ENCODE peak calls at places on chromosomes 2 and 18, in five cellular contexts. One of them, this sample, is unnamed.

GRCh38 chr18:3451166-3451988 is 1.4 kb downstream of the TGIF1 start:
- DNase-seq in A549: peak; percentile 86
- DNase-seq in HepG2: peak; percentile 80
- DNase-seq in K562: peak; percentile 89
- DNase-seq in GM12878: no peak
- DNase-seq in this sample: peak; percentile 83

GRCh38 chr2:190450363-190450762 is 42.2 kb downstream of the MFSD6 start:
- DNase-seq in GM12878: no peak
- DNase-seq in A549: no peak
- DNase-seq in HepG2: no peak
- DNase-seq in K562: no peak
- DNase-seq in this sample: no peak

GRCh38 chr18:54150226-54150625 is 74.2 kb downstream of the MBD2 start:
- DNase-seq in K562: no peak
- DNase-seq in GM12878: no peak
- DNase-seq in HepG2: no peak
- DNase-seq in A549: no peak
- DNase-seq in this sample: no peak

GRCh38 chr2:59276033-59276432 is 1034.9 kb upstream of the FANCL start:
- DNase-seq in A549: peak; percentile 14
- DNase-seq in K562: peak; percentile 8
- DNase-seq in GM12878: no peak
- DNase-seq in HepG2: no peak
- DNase-seq in this sample: peak; percentile 65

GRCh38 chr2:3423492-3424170 is 44.1 kb downstream of the TRAPPC12 start:
- DNase-seq in A549: peak; percentile 63
- DNase-seq in GM12878: peak; percentile 8
- DNase-seq in HepG2: peak; percentile 83
- DNase-seq in K562: peak; percentile 77
- DNase-seq in this sample: peak; percentile 98

GRCh38 chr18:70985948-70986347 is 697.1 kb downstream of the SOCS6 start:
- DNase-seq in K562: no peak
- DNase-seq in HepG2: no peak
- DNase-seq in A549: no peak
- DNase-seq in GM12878: no peak
- DNase-seq in this sample: no peak

GRCh38 chr2:172081248-172082022 is 3.9 kb upstream of the DLX1 start:
- DNase-seq in HepG2: no peak
- DNase-seq in A549: no peak
- DNase-seq in GM12878: no peak
- DNase-seq in K562: no peak
- DNase-seq in this sample: no peak

GRCh38 chr2:238242731-238243495 is 3.1 kb upstream of the HES6 start:
- DNase-seq in HepG2: peak; percentile 70
- DNase-seq in A549: no peak
- DNase-seq in K562: no peak
- DNase-seq in GM12878: no peak
- DNase-seq in this sample: no peak

GRCh38 chr2:229173810-229174359 is 97.2 kb downstream of the PID1 start:
- DNase-seq in A549: no peak
- DNase-seq in HepG2: no peak
- DNase-seq in GM12878: no peak
- DNase-seq in K562: no peak
- DNase-seq in this sample: no peak

GRCh38 chr18:56825312-56825711 is 174.2 kb downstream of the WDR7 start:
- DNase-seq in HepG2: no peak
- DNase-seq in GM12878: no peak
- DNase-seq in A549: no peak
- DNase-seq in K562: no peak
- DNase-seq in this sample: no peak

GRCh38 chr2:86249843-86250402 is 50.7 kb downstream of the MRPL35 start:
- DNase-seq in K562: no peak
- DNase-seq in GM12878: peak; percentile 52
- DNase-seq in HepG2: peak; percentile 25
- DNase-seq in A549: peak; percentile 62
- DNase-seq in this sample: no peak

GRCh38 chr2:240139011-240139441 is 1.4 kb downstream of the OTOS start:
- DNase-seq in K562: no peak
- DNase-seq in HepG2: no peak
- DNase-seq in A549: no peak
- DNase-seq in GM12878: no peak
- DNase-seq in this sample: no peak
- TF ChIP-seq HDAC2 in K562: no peak
- TF ChIP-seq HDAC2 in HepG2: no peak
- TF ChIP-seq HDAC2 in A549: no peak
- TF ChIP-seq HDAC2 in GM12878: no peak
- TF ChIP-seq HDAC2 in this sample: no peak

GRCh38 chr2:10264506-10265327 is 38.0 kb upstream of the HPCAL1 start:
- DNase-seq in GM12878: no peak
- DNase-seq in K562: no peak
- DNase-seq in A549: no peak
- DNase-seq in HepG2: no peak
- DNase-seq in this sample: no peak

GRCh38 chr2:10267551-10268465 is 34.9 kb upstream of the HPCAL1 start:
- DNase-seq in A549: no peak
- DNase-seq in GM12878: no peak
- DNase-seq in K562: no peak
- DNase-seq in HepG2: peak; percentile 38
- DNase-seq in this sample: no peak

GRCh38 chr2:10267036-10267435 is 35.7 kb upstream of the HPCAL1 start:
- DNase-seq in A549: no peak
- DNase-seq in GM12878: no peak
- DNase-seq in HepG2: no peak
- DNase-seq in K562: no peak
- DNase-seq in this sample: no peak

GRCh38 chr2:10266133-10266620 is 36.5 kb upstream of the HPCAL1 start:
- DNase-seq in K562: no peak
- DNase-seq in A549: no peak
- DNase-seq in HepG2: no peak
- DNase-seq in GM12878: no peak
- DNase-seq in this sample: no peak

DNA sequence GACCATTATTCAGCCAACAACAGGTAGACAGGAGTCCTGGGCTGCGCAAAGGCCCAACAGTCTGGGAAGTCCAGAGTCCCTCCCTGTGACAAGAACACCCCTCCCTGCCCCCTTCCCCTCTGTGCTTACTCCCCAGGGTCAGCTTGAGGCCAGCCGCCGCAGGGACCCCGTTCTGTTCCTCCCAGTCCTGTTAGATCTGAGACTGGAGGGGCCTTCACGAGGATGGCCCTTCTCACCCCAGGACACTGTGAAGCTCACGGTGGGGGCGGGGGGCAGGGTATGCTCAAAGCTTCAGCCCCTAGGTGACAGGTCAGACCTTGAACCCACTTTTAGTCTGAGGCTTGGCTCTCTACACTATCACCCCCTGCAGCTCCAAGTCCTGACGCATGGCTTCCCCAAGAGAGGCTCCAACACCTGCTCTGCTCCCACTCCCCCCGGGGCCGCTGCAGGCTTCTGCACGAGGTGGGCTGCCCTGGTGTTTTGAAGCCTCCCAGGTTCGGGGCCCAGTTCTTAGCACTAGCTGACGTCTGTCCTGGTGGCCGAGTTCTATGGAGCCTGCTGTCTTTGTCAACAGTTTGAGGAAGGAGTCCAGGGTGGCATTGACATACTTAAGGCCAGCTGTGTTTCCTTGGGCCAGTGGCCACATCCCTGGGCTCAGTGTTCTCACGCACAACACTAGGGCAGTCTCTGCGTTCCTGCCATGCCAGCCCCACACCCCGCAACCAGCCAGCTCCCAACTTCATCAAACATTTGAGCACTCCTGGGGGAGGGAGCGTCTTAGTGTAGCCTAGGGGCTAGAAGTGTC is 37.2 kb upstream of the HPCAL1 start:
- DNase-seq in GM12878: no peak
- DNase-seq in A549: no peak
- DNase-seq in K562: no peak
- DNase-seq in HepG2: no peak
- DNase-seq in this sample: no peak
- TF ChIP-seq HDAC2 in GM12878: no peak
- TF ChIP-seq HDAC2 in A549: no peak
- TF ChIP-seq HDAC2 in K562: no peak
- TF ChIP-seq HDAC2 in HepG2: no peak
- TF ChIP-seq HDAC2 in this sample: no peak

DNA sequence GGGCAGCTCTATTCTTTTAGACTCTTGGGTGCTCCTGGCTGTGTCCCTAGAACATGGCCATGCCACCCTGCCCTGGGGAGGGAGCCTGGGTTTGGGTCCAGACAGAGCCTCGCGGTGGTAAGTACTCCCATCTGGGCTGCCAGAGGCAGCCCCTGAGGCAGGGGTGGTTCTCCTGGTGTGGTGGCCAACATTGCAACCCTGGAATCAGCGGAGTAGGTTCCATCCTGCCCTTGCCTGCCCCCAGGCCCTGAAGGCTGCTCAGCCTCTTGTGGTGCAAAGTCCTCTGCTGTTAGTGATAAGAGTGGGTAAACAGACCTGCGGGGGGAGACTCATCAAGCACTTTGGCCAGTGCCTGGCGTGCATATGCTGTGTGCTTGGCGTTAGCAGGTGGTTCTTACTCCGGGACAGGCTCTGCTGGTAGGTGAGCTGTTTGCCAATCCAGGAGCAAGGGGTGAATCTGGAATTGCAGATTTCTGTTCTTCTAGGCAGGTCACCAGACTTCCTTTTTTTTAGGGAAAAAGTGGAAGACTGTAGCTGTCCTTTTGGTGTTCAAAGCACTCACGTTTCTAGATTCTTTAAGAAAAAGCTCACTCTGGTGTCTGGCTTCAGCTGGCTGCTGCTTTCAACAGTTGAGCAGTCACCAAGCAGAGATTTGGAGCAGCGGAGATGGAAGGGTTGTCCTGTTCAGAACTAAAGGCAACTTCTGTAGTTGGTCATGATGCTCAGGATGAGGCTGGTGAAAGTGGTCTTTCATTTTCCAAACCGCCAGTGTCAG is 3.2 kb downstream of the CNNM3 start:
- DNase-seq in GM12878: no peak
- DNase-seq in K562: peak; percentile 54
- DNase-seq in HepG2: peak; percentile 98
- DNase-seq in A549: peak; percentile 37
- DNase-seq in this sample: no peak
- TF ChIP-seq HDAC2 in GM12878: no peak
- TF ChIP-seq HDAC2 in K562: no peak
- TF ChIP-seq HDAC2 in HepG2: peak; percentile 100
- TF ChIP-seq HDAC2 in A549: no peak
- TF ChIP-seq HDAC2 in this sample: no peak

DNA sequence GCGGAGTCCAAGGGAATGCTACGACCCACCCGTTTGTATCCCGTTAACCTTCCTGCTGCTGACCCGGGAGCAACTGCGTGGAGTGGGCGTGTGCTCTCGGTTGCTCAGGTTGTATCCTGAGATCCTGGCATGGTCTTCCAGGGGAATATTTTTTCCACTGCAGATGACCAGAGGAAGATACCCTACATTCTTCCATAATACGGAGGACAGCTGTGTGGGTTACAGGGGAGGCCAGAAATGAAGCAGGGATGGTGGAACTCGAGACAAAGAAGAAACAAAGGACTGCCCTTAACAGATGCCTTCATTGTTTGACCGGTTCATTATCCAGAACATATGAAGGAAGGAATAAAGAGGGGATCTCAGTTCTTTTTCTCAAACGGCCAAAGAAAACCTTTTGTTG is 39.8 kb upstream of the CAB39 start:
- DNase-seq in GM12878: no peak
- DNase-seq in A549: no peak
- DNase-seq in K562: no peak
- DNase-seq in HepG2: no peak
- DNase-seq in this sample: no peak
- TF ChIP-seq HDAC2 in GM12878: no peak
- TF ChIP-seq HDAC2 in A549: no peak
- TF ChIP-seq HDAC2 in K562: no peak
- TF ChIP-seq HDAC2 in HepG2: no peak
- TF ChIP-seq HDAC2 in this sample: no peak

GRCh38 chr2:18856766-18857165 is 267.4 kb upstream of the NT5C1B start:
- DNase-seq in K562: no peak
- DNase-seq in HepG2: no peak
- DNase-seq in A549: no peak
- DNase-seq in GM12878: no peak
- DNase-seq in this sample: no peak

GRCh38 chr2:18849841-18850578 is 260.6 kb upstream of the NT5C1B start:
- DNase-seq in HepG2: no peak
- DNase-seq in A549: no peak
- DNase-seq in K562: no peak
- DNase-seq in GM12878: no peak
- DNase-seq in this sample: no peak

GRCh38 chr2:18860179-18860578 is 270.8 kb upstream of the NT5C1B start:
- DNase-seq in A549: no peak
- DNase-seq in K562: no peak
- DNase-seq in GM12878: no peak
- DNase-seq in HepG2: no peak
- DNase-seq in this sample: no peak

GRCh38 chr2:18855027-18855426 is 265.7 kb upstream of the NT5C1B start:
- DNase-seq in A549: peak; percentile 27
- DNase-seq in HepG2: peak; percentile 15
- DNase-seq in K562: no peak
- DNase-seq in GM12878: no peak
- DNase-seq in this sample: no peak
- TF ChIP-seq HDAC2 in A549: no peak
- TF ChIP-seq HDAC2 in HepG2: no peak
- TF ChIP-seq HDAC2 in K562: no peak
- TF ChIP-seq HDAC2 in GM12878: no peak
- TF ChIP-seq HDAC2 in this sample: no peak

DNA sequence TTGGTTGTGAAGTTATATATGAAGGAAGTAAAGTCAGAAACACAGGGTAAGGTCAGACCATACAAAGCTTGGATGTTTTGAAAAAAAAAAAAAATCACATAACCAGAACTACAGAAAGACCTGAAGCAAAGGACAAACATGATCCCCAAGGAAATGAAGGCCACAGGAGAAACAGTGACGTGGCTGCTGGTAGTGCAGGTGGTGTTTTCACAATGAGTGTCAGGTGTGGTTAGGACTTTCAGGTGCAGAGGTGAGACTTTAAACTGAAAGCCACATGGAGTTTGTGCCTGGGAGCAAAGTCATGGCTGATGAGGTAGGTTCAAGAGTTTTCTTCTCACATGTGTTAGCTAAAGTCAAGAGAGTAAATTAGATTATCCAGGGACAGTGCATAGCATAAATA is 270.7 kb downstream of the PIEZO2 start:
- DNase-seq in K562: no peak
- DNase-seq in A549: no peak
- DNase-seq in HepG2: no peak
- DNase-seq in GM12878: peak; percentile 93
- DNase-seq in this sample: no peak
- TF ChIP-seq HDAC2 in K562: no peak
- TF ChIP-seq HDAC2 in A549: no peak
- TF ChIP-seq HDAC2 in HepG2: no peak
- TF ChIP-seq HDAC2 in GM12878: no peak
- TF ChIP-seq HDAC2 in this sample: no peak